ENCODE peak calls at places on chromosomes 16 and 17, in eight cellular contexts. V, U, E, N, B, O, G and K are unnamed samples.

GRCh38 chr16:49460786-49461470 is 87.3 kb downstream of the C16orf78 start:
- DNase-seq in O (no peak), E (no peak), B (no peak), G (no peak), N (no peak), U (no peak), V (no peak), K (no peak)

GRCh38 chr16:1426734-1427451 is 4.0 kb upstream of the PERCC1 start:
- DNase-seq in G (no peak), O (no peak), U (no peak), N (no peak), B (no peak), V (no peak), E (no peak), K (no peak)

GRCh38 chr17:40557531-40558299 is 7.6 kb downstream of the CCR7 start:
- DNase-seq in B (no peak), G (no peak), N (no peak), E (no peak), U (no peak), V (no peak), O (no peak), K (no peak)

GRCh38 chr17:36945959-36946725 is 2.6 kb upstream of the AATF start:
- DNase-seq in U (no peak), G (no peak), N (no peak), V (no peak), E (no peak), B (no peak), O (no peak), K (no peak)

GRCh38 chr16:79532785-79533184 is 67.8 kb downstream of the MAF start:
- DNase-seq in N (no peak), B (no peak), G (no peak), E (no peak), V (no peak), U (no peak), O (no peak), K (peak)

GRCh38 chr16:68800257-68800875 is 43.0 kb upstream of the TANGO6 start:
- DNase-seq in N (peak), O (peak), B (peak), E (peak), V (peak), U (peak), G (peak), K (no peak)

GRCh38 chr16:17434006-17434405 is 36.8 kb downstream of the XYLT1 start:
- DNase-seq in B (no peak), O (no peak), E (no peak), G (no peak), N (no peak), U (no peak), V (no peak), K (no peak)

GRCh38 chr16:31071861-31072260 is 2.2 kb downstream of the ZNF668 start:
- DNase-seq in B (no peak), E (no peak), V (no peak), G (peak), O (no peak), N (no peak), U (no peak), K (no peak)

GRCh38 chr16:75218256-75219076 is at the start of gene CTRB1:
- DNase-seq in E (no peak), B (no peak), N (no peak), G (no peak), U (no peak), V (no peak), O (no peak), K (no peak)

GRCh38 chr16:24999088-24999670 is 16.0 kb downstream of the ARHGAP17 start:
- DNase-seq in N (no peak), U (no peak), V (no peak), E (no peak), G (no peak), B (no peak), O (no peak), K (peak)

GRCh38 chr17:56594528-56595418 is 1.3 kb downstream of the NOG start:
- DNase-seq in O (no peak), N (peak), G (no peak), U (no peak), B (peak), E (peak), V (no peak), K (peak)

GRCh38 chr16:70428178-70428998 is 10.5 kb downstream of the ST3GAL2 start:
- DNase-seq in G (peak), O (peak), V (no peak), U (peak), N (peak), B (no peak), E (peak), K (peak)

GRCh38 chr17:50169121-50169764 is 3.4 kb downstream of the SGCA start:
- DNase-seq in N (peak), O (peak), G (peak), U (no peak), V (peak), E (peak), B (peak), K (no peak)

GRCh38 chr17:70307430-70307829 is 138.1 kb downstream of the KCNJ2 start:
- DNase-seq in G (no peak), V (no peak), N (no peak), U (peak), O (no peak), E (no peak), B (no peak), K (no peak)

GRCh38 chr16:71726491-71727319 is 2.2 kb upstream of the PHLPP2 start:
- DNase-seq in E (no peak), B (no peak), G (no peak), V (no peak), N (no peak), U (no peak), O (no peak), K (no peak)

GRCh38 chr17:78970834-78971763 is 8.6 kb downstream of the LGALS3BP start:
- DNase-seq in O (peak), N (no peak), E (peak), G (peak), U (peak), V (peak), B (peak), K (peak)

GRCh38 chr17:65515959-65516948 is 45.2 kb downstream of the AXIN2 start:
- DNase-seq in B (no peak), N (no peak), E (no peak), V (no peak), G (no peak), U (no peak), O (no peak), K (no peak)

GRCh38 chr17:57989011-57989345 is 924 bp upstream of the VEZF1 start:
- DNase-seq in G (no peak), N (no peak), E (no peak), V (no peak), O (no peak), B (no peak), U (peak), K (no peak)

GRCh38 chr17:21388066-21388465 is 11.9 kb downstream of the KCNJ12 start:
- DNase-seq in V (no peak), U (no peak), G (no peak), N (no peak), E (no peak), B (no peak), O (no peak), K (no peak)